ENCODE peak calls at places on chromosomes 11 and 22, in five cellular contexts. One of them, this sample, is unnamed.
A peak's percentile ranks its signal among the peaks of the same experiment; 100 is the strongest.

GRCh38 chr11:12680246-12680939 is 6.2 kb downstream of the TEAD1 start:
- DNase-seq in neural progenitor cell: peak; percentile 96
- DNase-seq in fibroblast of lung: peak; percentile 97
- DNase-seq in HCT116: no peak
- DNase-seq in colonic mucosa: peak; percentile 92
- DNase-seq in this sample: peak; percentile 96

GRCh38 chr22:19105867-19106802 is 16.1 kb downstream of the DGCR2 start:
- DNase-seq in colonic mucosa: no peak
- DNase-seq in HCT116: no peak
- DNase-seq in fibroblast of lung: no peak
- DNase-seq in neural progenitor cell: peak; percentile 47
- DNase-seq in this sample: no peak

GRCh38 chr22:30038219-30038618 is 42.0 kb upstream of the HORMAD2 start:
- DNase-seq in fibroblast of lung: peak; percentile 76
- DNase-seq in colonic mucosa: no peak
- DNase-seq in neural progenitor cell: no peak
- DNase-seq in HCT116: no peak
- DNase-seq in this sample: no peak

GRCh38 chr11:80632691-80633090 is 1191.9 kb upstream of the TENM4 start:
- DNase-seq in neural progenitor cell: no peak
- DNase-seq in fibroblast of lung: no peak
- DNase-seq in HCT116: no peak
- DNase-seq in colonic mucosa: no peak
- DNase-seq in this sample: no peak

GRCh38 chr11:63986156-63986931 is at the start of gene OTUB1:
- DNase-seq in fibroblast of lung: peak; percentile 87
- DNase-seq in HCT116: peak; percentile 78
- DNase-seq in neural progenitor cell: peak; percentile 99
- DNase-seq in colonic mucosa: peak; percentile 97
- DNase-seq in this sample: peak; percentile 99

GRCh38 chr11:31794546-31794945 is 16.6 kb downstream of the PAX6 start:
- DNase-seq in neural progenitor cell: peak; percentile 8
- DNase-seq in colonic mucosa: no peak
- DNase-seq in HCT116: no peak
- DNase-seq in fibroblast of lung: no peak
- DNase-seq in this sample: no peak

GRCh38 chr11:12139144-12139881 is 28.9 kb downstream of the MICAL2 start:
- DNase-seq in fibroblast of lung: peak; percentile 88
- DNase-seq in HCT116: no peak
- DNase-seq in colonic mucosa: no peak
- DNase-seq in neural progenitor cell: no peak
- DNase-seq in this sample: no peak

GRCh38 chr11:100759856-100760255 is 72.8 kb downstream of the ARHGAP42 start:
- DNase-seq in fibroblast of lung: no peak
- DNase-seq in neural progenitor cell: no peak
- DNase-seq in colonic mucosa: no peak
- DNase-seq in HCT116: no peak
- DNase-seq in this sample: no peak

GRCh38 chr22:32207971-32208480 is 3.2 kb upstream of the RFPL2 start:
- DNase-seq in fibroblast of lung: no peak
- DNase-seq in HCT116: no peak
- DNase-seq in neural progenitor cell: no peak
- DNase-seq in colonic mucosa: no peak
- DNase-seq in this sample: no peak

GRCh38 chr11:14855890-14856289 is 36.1 kb downstream of the CYP2R1 start:
- DNase-seq in HCT116: no peak
- DNase-seq in colonic mucosa: no peak
- DNase-seq in fibroblast of lung: no peak
- DNase-seq in neural progenitor cell: no peak
- DNase-seq in this sample: peak; percentile 42

GRCh38 chr11:45921561-45922424 is 663 bp upstream of the LARGE2 start:
- DNase-seq in neural progenitor cell: peak; percentile 88
- DNase-seq in fibroblast of lung: no peak
- DNase-seq in HCT116: no peak
- DNase-seq in colonic mucosa: peak; percentile 68
- DNase-seq in this sample: peak; percentile 97

GRCh38 chr22:48138855-48139254 is 1376.4 kb downstream of the TBC1D22A start:
- DNase-seq in fibroblast of lung: no peak
- DNase-seq in neural progenitor cell: no peak
- DNase-seq in colonic mucosa: no peak
- DNase-seq in HCT116: no peak
- DNase-seq in this sample: no peak

GRCh38 chr11:13242564-13242963 is 35.0 kb upstream of the BMAL1 start:
- DNase-seq in HCT116: no peak
- DNase-seq in colonic mucosa: no peak
- DNase-seq in fibroblast of lung: no peak
- DNase-seq in neural progenitor cell: no peak
- DNase-seq in this sample: no peak

GRCh38 chr11:10303558-10304363 is 1.1 kb upstream of the ADM start:
- DNase-seq in HCT116: no peak
- DNase-seq in colonic mucosa: peak; percentile 71
- DNase-seq in fibroblast of lung: peak; percentile 41
- DNase-seq in neural progenitor cell: peak; percentile 41
- DNase-seq in this sample: peak; percentile 82

GRCh38 chr22:33952776-33953175 is 32.5 kb upstream of the LARGE1 start:
- DNase-seq in HCT116: no peak
- DNase-seq in fibroblast of lung: no peak
- DNase-seq in colonic mucosa: no peak
- DNase-seq in neural progenitor cell: no peak
- DNase-seq in this sample: no peak

GRCh38 chr22:26401726-26402125 is 27.3 kb upstream of the ASPHD2 start:
- DNase-seq in neural progenitor cell: no peak
- DNase-seq in fibroblast of lung: no peak
- DNase-seq in HCT116: peak; percentile 15
- DNase-seq in colonic mucosa: no peak
- DNase-seq in this sample: peak; percentile 59

GRCh38 chr11:122917311-122917710 is 34.8 kb downstream of the JHY start:
- DNase-seq in fibroblast of lung: peak; percentile 79
- DNase-seq in HCT116: no peak
- DNase-seq in colonic mucosa: no peak
- DNase-seq in neural progenitor cell: no peak
- DNase-seq in this sample: no peak

GRCh38 chr11:3614742-3615171 is 27.0 kb downstream of the ART5 start:
- DNase-seq in fibroblast of lung: no peak
- DNase-seq in HCT116: no peak
- DNase-seq in neural progenitor cell: no peak
- DNase-seq in colonic mucosa: no peak
- DNase-seq in this sample: no peak

GRCh38 chr22:42294034-42294985 is 23.9 kb upstream of the TCF20 start:
- DNase-seq in colonic mucosa: peak; percentile 77
- DNase-seq in neural progenitor cell: peak; percentile 93
- DNase-seq in HCT116: no peak
- DNase-seq in fibroblast of lung: peak; percentile 36
- DNase-seq in this sample: peak; percentile 97

GRCh38 chr11:60835472-60835871 is 6.4 kb upstream of the CCDC86 start:
- DNase-seq in HCT116: no peak
- DNase-seq in colonic mucosa: no peak
- DNase-seq in fibroblast of lung: no peak
- DNase-seq in neural progenitor cell: no peak
- DNase-seq in this sample: no peak

GRCh38 chr11:128687321-128687720 is 6.6 kb upstream of the FLI1 start:
- DNase-seq in HCT116: no peak
- DNase-seq in fibroblast of lung: no peak
- DNase-seq in colonic mucosa: peak; percentile 46
- DNase-seq in neural progenitor cell: peak; percentile 75
- DNase-seq in this sample: peak; percentile 87

GRCh38 chr11:79208126-79208525 is 232.7 kb downstream of the TENM4 start:
- DNase-seq in neural progenitor cell: no peak
- DNase-seq in HCT116: no peak
- DNase-seq in colonic mucosa: no peak
- DNase-seq in fibroblast of lung: no peak
- DNase-seq in this sample: no peak

GRCh38 chr11:27242591-27242990 is 120.4 kb downstream of the CCDC34 start:
- DNase-seq in HCT116: no peak
- DNase-seq in colonic mucosa: no peak
- DNase-seq in neural progenitor cell: no peak
- DNase-seq in fibroblast of lung: peak; percentile 100
- DNase-seq in this sample: peak; percentile 53

GRCh38 chr11:69444381-69445130 is 36.9 kb upstream of the LINC01488 start:
- DNase-seq in HCT116: no peak
- DNase-seq in fibroblast of lung: peak; percentile 90
- DNase-seq in colonic mucosa: peak; percentile 41
- DNase-seq in neural progenitor cell: peak; percentile 79
- DNase-seq in this sample: peak; percentile 91
- H3K27ac ChIP-seq in HCT116: no peak overlapping the region
- H3K27ac ChIP-seq in fibroblast of lung: peak overlapping the region; percentile 86
- H3K27ac ChIP-seq in colonic mucosa: peak overlapping the region; percentile 52
- H3K27ac ChIP-seq in neural progenitor cell: no peak overlapping the region
- H3K27ac ChIP-seq in this sample: peak overlapping the region; percentile 96

GRCh38 chr22:49418341-49418894 is 409.3 kb downstream of the BRD1 start:
- DNase-seq in HCT116: no peak
- DNase-seq in fibroblast of lung: no peak
- DNase-seq in neural progenitor cell: no peak
- DNase-seq in colonic mucosa: no peak
- DNase-seq in this sample: peak; percentile 68

GRCh38 chr22:49422668-49423067 is 405.0 kb downstream of the BRD1 start:
- DNase-seq in colonic mucosa: no peak
- DNase-seq in HCT116: no peak
- DNase-seq in neural progenitor cell: no peak
- DNase-seq in fibroblast of lung: no peak
- DNase-seq in this sample: no peak

GRCh38 chr22:49418943-49419342 is 408.7 kb downstream of the BRD1 start:
- DNase-seq in fibroblast of lung: no peak
- DNase-seq in colonic mucosa: no peak
- DNase-seq in neural progenitor cell: no peak
- DNase-seq in HCT116: no peak
- DNase-seq in this sample: no peak

GRCh38 chr22:49419661-49420060 is 408.0 kb downstream of the BRD1 start:
- DNase-seq in colonic mucosa: no peak
- DNase-seq in fibroblast of lung: no peak
- DNase-seq in HCT116: no peak
- DNase-seq in neural progenitor cell: no peak
- DNase-seq in this sample: no peak

DNA sequence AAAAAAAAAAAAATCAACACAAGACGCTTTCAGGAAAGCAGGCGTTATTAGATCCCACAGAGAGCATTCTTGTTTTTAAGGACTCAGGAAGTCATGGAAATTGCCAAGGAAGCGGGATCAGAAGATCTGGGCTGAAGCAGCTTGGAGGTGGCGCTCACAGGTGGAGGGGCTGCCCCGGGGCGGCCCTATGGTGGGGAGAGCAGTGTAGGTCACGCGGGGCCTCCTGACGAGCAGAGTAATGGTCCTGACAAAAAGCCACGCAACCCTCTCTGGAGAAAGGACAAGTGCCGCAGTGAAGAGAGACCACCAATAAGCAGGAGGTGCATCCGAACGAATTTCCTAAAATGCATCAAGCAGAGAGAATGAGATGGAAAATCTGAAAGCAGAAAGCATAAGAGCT is 407.0 kb downstream of the BRD1 start:
- DNase-seq in fibroblast of lung: no peak
- DNase-seq in neural progenitor cell: no peak
- DNase-seq in colonic mucosa: no peak
- DNase-seq in HCT116: no peak
- DNase-seq in this sample: no peak
- H3K9ac ChIP-seq in fibroblast of lung: no peak overlapping the region
- H3K9ac ChIP-seq in neural progenitor cell: no peak overlapping the region
- H3K9ac ChIP-seq in colonic mucosa: no peak overlapping the region
- H3K9ac ChIP-seq in HCT116: no peak overlapping the region
- H3K9ac ChIP-seq in this sample: no peak overlapping the region

GRCh38 chr22:28772633-28773460 is at the start of gene CCDC117:
- DNase-seq in fibroblast of lung: peak; percentile 95
- DNase-seq in HCT116: peak; percentile 89
- DNase-seq in neural progenitor cell: peak; percentile 96
- DNase-seq in colonic mucosa: peak; percentile 98
- DNase-seq in this sample: peak; percentile 97
- TF ChIP-seq CTCF in fibroblast of lung: no peak
- TF ChIP-seq CTCF in HCT116: peak; percentile 7
- TF ChIP-seq CTCF in neural progenitor cell: peak; percentile 26
- TF ChIP-seq CTCF in colonic mucosa: no peak
- TF ChIP-seq CTCF in this sample: peak; percentile 46

GRCh38 chr11:117202386-117203068 is 3.4 kb downstream of the TAGLN start:
- DNase-seq in fibroblast of lung: no peak
- DNase-seq in neural progenitor cell: no peak
- DNase-seq in HCT116: no peak
- DNase-seq in colonic mucosa: no peak
- DNase-seq in this sample: no peak
- H3K27ac ChIP-seq in fibroblast of lung: peak overlapping the region; percentile 85
- H3K27ac ChIP-seq in neural progenitor cell: no peak overlapping the region
- H3K27ac ChIP-seq in HCT116: no peak overlapping the region
- H3K27ac ChIP-seq in colonic mucosa: peak overlapping the region; percentile 71
- H3K27ac ChIP-seq in this sample: no peak overlapping the region

DNA sequence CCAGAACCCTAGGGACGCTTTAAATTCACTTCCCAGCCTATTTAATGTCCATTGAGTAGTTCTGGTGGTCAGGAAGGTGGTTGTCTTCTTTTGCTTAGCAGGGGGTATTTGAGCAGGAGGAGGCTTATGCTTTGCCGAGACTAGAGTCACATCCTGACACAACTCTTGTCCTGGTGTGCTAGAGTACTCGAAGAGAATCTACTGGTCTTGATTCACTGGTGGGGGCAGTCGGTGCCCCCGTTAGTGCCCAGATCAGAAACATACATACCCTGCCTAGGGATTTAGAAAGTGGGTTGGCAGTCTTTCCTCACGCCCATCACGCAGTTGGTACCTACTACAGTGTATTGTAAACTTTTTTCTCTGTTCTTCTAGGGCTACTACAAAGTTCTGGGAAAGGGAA is 2.7 kb downstream of the RPL27A start:
- DNase-seq in colonic mucosa: no peak
- DNase-seq in neural progenitor cell: no peak
- DNase-seq in HCT116: no peak
- DNase-seq in fibroblast of lung: no peak
- DNase-seq in this sample: peak; percentile 28
- H3K9ac ChIP-seq in colonic mucosa: no peak overlapping the region
- H3K9ac ChIP-seq in neural progenitor cell: no peak overlapping the region
- H3K9ac ChIP-seq in HCT116: peak overlapping the region; percentile 99
- H3K9ac ChIP-seq in fibroblast of lung: no peak overlapping the region
- H3K9ac ChIP-seq in this sample: no peak overlapping the region

GRCh38 chr22:27881404-27881803 is 37.7 kb downstream of the PITPNB start:
- DNase-seq in fibroblast of lung: peak; percentile 44
- DNase-seq in neural progenitor cell: peak; percentile 47
- DNase-seq in colonic mucosa: no peak
- DNase-seq in HCT116: no peak
- DNase-seq in this sample: no peak

GRCh38 chr22:27883656-27884350 is 35.3 kb downstream of the PITPNB start:
- DNase-seq in fibroblast of lung: no peak
- DNase-seq in colonic mucosa: no peak
- DNase-seq in HCT116: no peak
- DNase-seq in neural progenitor cell: no peak
- DNase-seq in this sample: no peak

GRCh38 chr22:27888310-27888709 is 30.7 kb downstream of the PITPNB start:
- DNase-seq in HCT116: no peak
- DNase-seq in colonic mucosa: no peak
- DNase-seq in fibroblast of lung: no peak
- DNase-seq in neural progenitor cell: no peak
- DNase-seq in this sample: no peak

GRCh38 chr22:27886843-27887151 is 32.3 kb downstream of the PITPNB start:
- DNase-seq in neural progenitor cell: no peak
- DNase-seq in fibroblast of lung: no peak
- DNase-seq in HCT116: no peak
- DNase-seq in colonic mucosa: no peak
- DNase-seq in this sample: no peak

GRCh38 chr22:27885977-27886842 is 32.8 kb downstream of the PITPNB start:
- DNase-seq in colonic mucosa: peak; percentile 52
- DNase-seq in fibroblast of lung: peak; percentile 90
- DNase-seq in neural progenitor cell: peak; percentile 61
- DNase-seq in HCT116: peak; percentile 8
- DNase-seq in this sample: peak; percentile 65
- TF ChIP-seq CTCF in colonic mucosa: peak; percentile 93
- TF ChIP-seq CTCF in fibroblast of lung: peak; percentile 90
- TF ChIP-seq CTCF in neural progenitor cell: peak; percentile 84
- TF ChIP-seq CTCF in HCT116: peak; percentile 79
- TF ChIP-seq CTCF in this sample: peak; percentile 90

This sample was measured in endodermal cell.